ENCODE peak calls at places on chromosome 2, in seven cellular contexts. N is endodermal cell, Y is SK-N-SH, E is bronchial epithelial cell, W is activated gamma-delta T cell treated with Interleukin-2 at 50 U/mL for 16 hours, L is GM23248, M is left ventricle myocardium inferior. I is an unnamed sample.
A peak's percentile ranks its signal among the peaks of the same experiment; 100 is the strongest.

GRCh38 chr2:165627463-165627862 is 158.0 kb downstream of the CSRNP3 start:
- DNase-seq in W (no peak), N (no peak), E (peak; percentile 71), Y (no peak), L (peak; percentile 2), M (no peak), I (no peak)

GRCh38 chr2:238686223-238686622 is 161.7 kb upstream of the TWIST2 start:
- DNase-seq in Y (no peak), N (no peak), L (no peak), W (no peak), E (no peak), M (no peak), I (no peak)

GRCh38 chr2:72920317-72921087 is 3.2 kb downstream of the EMX1 start:
- DNase-seq in W (no peak), L (peak; percentile 57), Y (peak; percentile 76), N (peak; percentile 89), M (no peak), E (no peak), I (peak; percentile 34)

GRCh38 chr2:11203480-11203879 is 48.2 kb downstream of the SLC66A3 start:
- DNase-seq in Y (no peak), E (peak; percentile 57), W (no peak), N (no peak), M (no peak), L (peak; percentile 87), I (no peak)

GRCh38 chr2:19021100-19021476 is 337.3 kb downstream of the OSR1 start:
- DNase-seq in L (peak; percentile 93), W (no peak), M (no peak), N (no peak), E (peak; percentile 92), Y (no peak), I (no peak)

GRCh38 chr2:62724106-62724505 is 18.6 kb downstream of the EHBP1 start:
- DNase-seq in Y (no peak), L (no peak), M (no peak), N (no peak), E (no peak), W (no peak), I (no peak)

GRCh38 chr2:47941936-47942335 is 35.6 kb upstream of the FBXO11 start:
- DNase-seq in W (no peak), N (no peak), E (no peak), Y (no peak), M (no peak), L (no peak), I (no peak)

GRCh38 chr2:161085041-161085598 is 75.1 kb upstream of the TANK start:
- DNase-seq in N (no peak), L (no peak), W (no peak), Y (no peak), E (no peak), M (no peak), I (no peak)

GRCh38 chr2:2328847-2329246 is 2.2 kb downstream of the MYT1L start:
- DNase-seq in L (peak; percentile 16), Y (no peak), M (no peak), N (peak; percentile 91), E (peak; percentile 0), W (no peak), I (peak; percentile 61)

GRCh38 chr2:121965666-121966065 is 210.2 kb downstream of the TSN start:
- DNase-seq in M (no peak), L (no peak), N (no peak), Y (no peak), E (no peak), W (no peak), I (no peak)

GRCh38 chr2:108534577-108535379 is 508 bp downstream of the LIMS1 start:
- DNase-seq in M (peak; percentile 46), E (peak; percentile 37), Y (no peak), L (peak; percentile 70), N (peak; percentile 72), W (peak; percentile 25), I (peak; percentile 21)

GRCh38 chr2:120922571-120923332 is 187.1 kb downstream of the GLI2 start:
- DNase-seq in Y (no peak), W (no peak), E (no peak), N (no peak), L (no peak), M (no peak), I (no peak)

GRCh38 chr2:186884585-186884984 is 35.6 kb upstream of the ZSWIM2 start:
- DNase-seq in L (no peak), E (no peak), Y (peak; percentile 15), N (no peak), W (no peak), M (no peak), I (peak; percentile 18)

I was measured in BE2C.